ENCODE peak calls at places on chromosomes 13 and 19, in five cellular contexts. C, W, F, T and R are unnamed samples.

GRCh38 chr19:29645911-29646310 is 19.4 kb upstream of the PLEKHF1 start:
- DNase-seq in C (peak; percentile 26), W (peak; percentile 34), F (peak; percentile 64), T (no peak), R (peak; percentile 66)

GRCh38 chr13:84445776-84446175 is 563.5 kb upstream of the SLITRK1 start:
- DNase-seq in C (no peak), W (no peak), F (no peak), T (no peak), R (no peak)

GRCh38 chr13:113635709-113636108 is 22.3 kb downstream of the ATP4B start:
- DNase-seq in C (peak; percentile 44), W (no peak), F (no peak), T (no peak), R (no peak)

GRCh38 chr19:44648536-44649370 is 5.0 kb downstream of the PVR start:
- DNase-seq in C (no peak), W (peak; percentile 51), F (no peak), T (no peak), R (peak; percentile 82)

GRCh38 chr19:56538254-56538760 is 441 bp upstream of the ZFP28 start:
- DNase-seq in C (peak; percentile 96), W (peak; percentile 87), F (peak; percentile 94), T (peak; percentile 87), R (peak; percentile 89)

GRCh38 chr19:48638831-48639381 is 1.7 kb upstream of the DBP start:
- DNase-seq in C (peak; percentile 72), W (peak; percentile 46), F (no peak), T (no peak), R (no peak)

GRCh38 chr13:83881917-83882625 is at the start of gene SLITRK1:
- DNase-seq in C (peak; percentile 72), W (no peak), F (peak; percentile 35), T (no peak), R (peak; percentile 53)

GRCh38 chr13:36745436-36745835 is 71.6 kb downstream of the SERTM1 start:
- DNase-seq in C (no peak), W (no peak), F (no peak), T (no peak), R (no peak)

GRCh38 chr13:94217370-94217769 is 262.1 kb downstream of the DCT start:
- DNase-seq in C (no peak), W (no peak), F (no peak), T (no peak), R (peak; percentile 79)

GRCh38 chr19:1063030-1063908 is 3.7 kb upstream of the ARHGAP45 start:
- DNase-seq in C (peak; percentile 74), W (no peak), F (no peak), T (peak; percentile 36), R (no peak)

GRCh38 chr19:28199323-28199722 is 1013.6 kb downstream of the UQCRFS1 start:
- DNase-seq in C (no peak), W (no peak), F (no peak), T (no peak), R (no peak)

GRCh38 chr13:28659611-28659970 is 661 bp downstream of the POMP start:
- DNase-seq in C (no peak), W (no peak), F (no peak), T (no peak), R (peak; percentile 72)

GRCh38 chr19:7074705-7075282 is 5.3 kb downstream of the ZNF557 start:
- DNase-seq in C (no peak), W (no peak), F (no peak), T (no peak), R (no peak)

GRCh38 chr13:35723061-35723461 is 246.6 kb upstream of the MAB21L1 start:
- DNase-seq in C (no peak), W (peak; percentile 44), F (no peak), T (no peak), R (peak; percentile 75)

GRCh38 chr19:10474962-10475451 is 28.1 kb downstream of the KEAP1 start:
- DNase-seq in C (no peak), W (no peak), F (no peak), T (no peak), R (no peak)

GRCh38 chr13:82522872-82523271 is 1359.4 kb downstream of the SLITRK1 start:
- DNase-seq in C (no peak), W (no peak), F (no peak), T (no peak), R (no peak)

GRCh38 chr13:112444001-112444311 is 67.8 kb downstream of the SPACA7 start:
- DNase-seq in C (peak; percentile 82), W (no peak), F (peak; percentile 62), T (no peak), R (peak; percentile 26)

GRCh38 chr13:98717256-98717655 is 35.2 kb downstream of the SLC15A1 start:
- DNase-seq in C (no peak), W (no peak), F (no peak), T (no peak), R (no peak)

GRCh38 chr19:11203194-11204075 is 6.1 kb upstream of the KANK2 start:
- DNase-seq in C (peak; percentile 82), W (peak; percentile 51), F (peak; percentile 81), T (peak; percentile 14), R (peak; percentile 97)

GRCh38 chr19:11373166-11373884 is 1.1 kb upstream of the SWSAP1 start:
- DNase-seq in C (peak; percentile 74), W (no peak), F (no peak), T (no peak), R (no peak)

GRCh38 chr19:49556412-49557398 is 23.7 kb downstream of the NOSIP start:
- DNase-seq in C (no peak), W (no peak), F (no peak), T (no peak), R (peak; percentile 29)

GRCh38 chr19:35995655-35995993 is 636 bp downstream of the SDHAF1 start:
- DNase-seq in C (peak; percentile 75), W (no peak), F (peak; percentile 39), T (no peak), R (peak; percentile 11)

GRCh38 chr13:96769874-96770273 is 224.4 kb downstream of the OXGR1 start:
- DNase-seq in C (no peak), W (no peak), F (no peak), T (no peak), R (no peak)

GRCh38 chr19:41755328-41755913 is at the start of gene CEACAM6:
- DNase-seq in C (no peak), W (no peak), F (no peak), T (no peak), R (no peak)

GRCh38 chr13:44806841-44807240 is 182.4 kb downstream of the NUFIP1 start:
- DNase-seq in C (no peak), W (no peak), F (no peak), T (no peak), R (no peak)

GRCh38 chr13:104984296-104984818 is 1551.1 kb downstream of the EFNB2 start:
- DNase-seq in C (no peak), W (no peak), F (peak; percentile 24), T (peak; percentile 1), R (peak; percentile 77)

GRCh38 chr19:6236310-6237291 is 43.2 kb downstream of the MLLT1 start:
- DNase-seq in C (peak; percentile 96), W (peak; percentile 41), F (peak; percentile 55), T (no peak), R (no peak)

DNA sequence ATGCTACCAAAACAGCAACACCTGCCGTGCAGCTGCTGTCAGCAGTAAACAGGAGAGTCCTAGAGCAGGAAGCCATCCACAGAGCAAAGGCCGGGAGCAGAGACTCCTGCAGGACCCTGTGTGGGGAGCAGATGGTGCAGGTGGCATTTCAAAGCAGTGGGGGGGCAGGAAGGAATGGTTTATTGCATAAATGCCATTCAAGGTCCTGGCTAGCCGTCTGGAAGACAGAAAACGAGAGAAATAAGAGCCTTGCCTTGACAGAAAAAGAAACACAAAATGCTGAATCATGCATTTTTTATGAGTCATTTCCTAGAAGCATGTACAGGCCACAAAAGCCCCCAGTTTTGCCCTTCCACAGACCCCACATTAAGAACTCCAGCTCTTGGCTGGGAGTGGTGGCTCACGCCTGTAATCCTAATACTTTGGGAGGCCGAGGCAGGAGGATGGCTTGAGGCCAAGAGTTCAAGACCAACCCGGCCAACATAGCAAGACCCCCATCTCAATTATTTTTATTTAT is 5.4 kb downstream of the RSPH6A start:
- DNase-seq in C (no peak), W (no peak), F (no peak), T (no peak), R (peak; percentile 81)
- H3K27ac ChIP-seq in C (no peak overlapping the region), W (no peak overlapping the region), F (no peak overlapping the region), T (no peak overlapping the region), R (peak overlapping the region; percentile 44)

DNA sequence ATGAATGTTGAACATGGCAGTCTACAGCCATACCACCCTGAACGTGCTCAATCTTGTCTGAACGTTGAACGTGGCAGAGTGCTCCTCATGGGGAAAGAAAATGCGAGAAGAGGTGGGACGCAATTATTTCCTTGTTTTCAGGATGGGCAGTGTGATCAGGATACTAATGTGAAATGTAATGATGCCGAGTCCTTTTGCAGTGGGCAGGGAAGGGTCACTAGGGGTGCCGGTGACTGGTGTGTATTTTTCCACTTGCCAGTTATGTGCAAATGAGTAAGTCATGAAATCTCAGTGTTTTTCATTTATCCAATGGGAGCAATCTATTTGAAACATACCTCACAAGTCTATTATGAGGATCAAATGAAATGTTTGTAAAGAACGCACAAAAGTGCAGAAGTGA is 84.8 kb downstream of the LNX2 start:
- DNase-seq in C (no peak), W (no peak), F (no peak), T (no peak), R (peak; percentile 17)
- TF ChIP-seq CTCF in C (no peak), W (no peak), F (no peak), T (no peak), R (no peak)

GRCh38 chr13:29801737-29802305 is 48.6 kb downstream of the UBL3 start:
- DNase-seq in C (peak; percentile 65), W (no peak), F (no peak), T (no peak), R (peak; percentile 4)

GRCh38 chr13:29802621-29803020 is 47.8 kb downstream of the UBL3 start:
- DNase-seq in C (no peak), W (no peak), F (no peak), T (no peak), R (no peak)

GRCh38 chr13:29800687-29801086 is 49.7 kb downstream of the UBL3 start:
- DNase-seq in C (no peak), W (no peak), F (no peak), T (no peak), R (no peak)

GRCh38 chr13:29801102-29801501 is 49.3 kb downstream of the UBL3 start:
- DNase-seq in C (no peak), W (no peak), F (no peak), T (no peak), R (no peak)

GRCh38 chr13:29799041-29799440 is 51.4 kb downstream of the UBL3 start:
- DNase-seq in C (no peak), W (no peak), F (no peak), T (no peak), R (no peak)
- H3K27ac ChIP-seq in C (no peak overlapping the region), W (no peak overlapping the region), F (no peak overlapping the region), T (no peak overlapping the region), R (no peak overlapping the region)

DNA sequence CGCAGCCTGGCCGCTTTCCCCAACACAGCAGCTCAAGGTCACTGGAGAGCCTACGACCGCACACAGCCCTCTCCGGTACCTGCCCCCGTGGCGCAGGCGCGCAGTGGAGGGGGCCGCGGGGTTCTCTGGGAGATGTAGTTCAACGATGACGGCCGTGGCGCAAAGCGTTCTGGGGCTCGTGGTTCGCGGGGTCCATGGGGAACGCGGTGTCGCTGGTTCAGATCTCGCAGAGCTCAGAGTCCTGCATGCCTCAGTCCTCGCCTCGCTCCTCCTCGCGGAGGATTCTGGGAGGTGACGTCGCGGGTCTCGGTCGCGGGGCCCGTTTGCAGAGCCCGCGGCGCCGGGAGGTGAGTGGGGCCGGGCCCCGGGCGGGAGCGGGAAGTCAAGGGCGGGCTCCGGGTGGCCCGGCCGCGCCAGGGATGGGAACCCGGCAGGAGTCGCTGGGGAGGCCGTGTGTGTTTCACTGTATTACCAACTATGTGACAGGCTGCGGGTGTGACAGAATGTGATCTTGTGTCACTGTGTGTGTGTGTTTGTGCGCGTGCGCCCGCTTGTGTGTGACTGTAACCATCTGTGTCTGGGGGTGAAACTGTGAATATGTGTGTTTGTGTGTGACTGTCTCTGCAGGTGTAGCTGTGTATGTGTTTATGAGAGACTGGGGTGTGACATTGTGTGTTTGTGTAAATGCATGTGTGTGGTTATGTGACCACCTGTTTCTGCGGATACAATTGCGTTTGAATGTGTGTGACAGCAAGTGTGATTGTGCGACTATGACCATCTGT is at the start of gene ZNF527:
- DNase-seq in C (peak; percentile 98), W (peak; percentile 97), F (peak; percentile 98), T (peak; percentile 94), R (peak; percentile 97)
- TF ChIP-seq CTCF in C (peak; percentile 8), W (no peak), F (no peak), T (no peak), R (no peak)